ENCODE peak calls at places on chromosome 21, in six cellular contexts. C is keratinocyte, N is PC-9, B is mammary epithelial cell, T is K562, E is endothelial cell of umbilical vein. V is an unnamed sample.

GRCh38 chr21:18478513-18478912 is 74.9 kb upstream of the TMPRSS15 start:
- DNase-seq in C (no peak), B (no peak), E (no peak), N (no peak), T (no peak), V (no peak)

GRCh38 chr21:14864211-14865021 is 200.4 kb downstream of the NRIP1 start:
- DNase-seq in N (peak; percentile 58), B (peak; percentile 81), E (peak; percentile 67), C (no peak), T (peak; percentile 57), V (peak; percentile 63)

GRCh38 chr21:31509108-31510017 is 150.1 kb upstream of the SOD1 start:
- DNase-seq in E (no peak), B (peak; percentile 48), C (peak; percentile 35), N (peak; percentile 65), T (peak; percentile 72), V (peak; percentile 70)

GRCh38 chr21:25979845-25980433 is 190.6 kb downstream of the APP start:
- DNase-seq in N (no peak), E (peak; percentile 24), T (no peak), B (peak; percentile 21), C (no peak), V (peak; percentile 57)

GRCh38 chr21:14947613-14948160 is 117.1 kb downstream of the NRIP1 start:
- DNase-seq in C (no peak), T (no peak), E (no peak), N (no peak), B (no peak), V (no peak)

GRCh38 chr21:41112740-41113692 is 54.9 kb upstream of the BACE2 start:
- DNase-seq in N (peak; percentile 40), C (peak; percentile 97), T (no peak), B (peak; percentile 96), E (no peak), V (peak; percentile 82)

GRCh38 chr21:35023396-35024070 is 25.6 kb downstream of the RUNX1 start:
- DNase-seq in B (no peak), N (no peak), C (no peak), T (no peak), E (no peak), V (no peak)

GRCh38 chr21:35571910-35572309 is 488.4 kb downstream of the SETD4 start:
- DNase-seq in E (no peak), T (no peak), B (no peak), C (no peak), N (no peak), V (no peak)

GRCh38 chr21:34204021-34204420 is 130.6 kb downstream of the MRPS6 start:
- DNase-seq in B (no peak), N (no peak), E (no peak), C (no peak), T (no peak), V (no peak)

GRCh38 chr21:35616090-35616489 is 444.2 kb downstream of the SETD4 start:
- DNase-seq in B (peak; percentile 40), E (peak; percentile 58), T (no peak), N (no peak), C (no peak), V (peak; percentile 10)

GRCh38 chr21:15839026-15839425 is 109.2 kb downstream of the USP25 start:
- DNase-seq in C (no peak), N (no peak), E (no peak), T (no peak), B (peak; percentile 33), V (no peak)

GRCh38 chr21:18369115-18369514 is 34.5 kb downstream of the TMPRSS15 start:
- DNase-seq in T (no peak), E (peak; percentile 1), C (no peak), N (no peak), B (no peak), V (peak; percentile 61)

GRCh38 chr21:39712976-39713375 is 32.0 kb upstream of the IGSF5 start:
- DNase-seq in E (no peak), C (no peak), N (no peak), T (peak; percentile 22), B (no peak), V (no peak)

GRCh38 chr21:41506005-41506404 is 2.0 kb downstream of the TMPRSS2 start:
- DNase-seq in E (no peak), C (no peak), B (no peak), T (no peak), N (no peak), V (no peak)

GRCh38 chr21:26964379-26964778 is 2.5 kb downstream of the ADAMTS5 start:
- DNase-seq in E (no peak), B (no peak), N (no peak), T (no peak), C (no peak), V (no peak)

GRCh38 chr21:37006243-37006520 is 320 bp upstream of the RIPPLY3 start:
- DNase-seq in C (no peak), E (no peak), T (no peak), N (no peak), B (no peak), V (no peak)
- TF ChIP-seq EZH2 in C (peak; percentile 4), E (peak; percentile 89), T (no peak), N (no peak), B (no peak), V (no peak)

GRCh38 chr21:38039369-38039768 is 123.1 kb upstream of the KCNJ6 start:
- DNase-seq in C (no peak), T (peak; percentile 46), B (no peak), E (no peak), N (no peak), V (no peak)

GRCh38 chr21:38037416-38037815 is 121.2 kb upstream of the KCNJ6 start:
- DNase-seq in E (peak; percentile 84), B (peak; percentile 71), N (no peak), C (no peak), T (no peak), V (no peak)

GRCh38 chr21:38041493-38041892 is 125.2 kb upstream of the KCNJ6 start:
- DNase-seq in T (no peak), N (no peak), C (no peak), E (no peak), B (no peak), V (no peak)

GRCh38 chr21:38039841-38040240 is 123.6 kb upstream of the KCNJ6 start:
- DNase-seq in N (no peak), E (no peak), C (no peak), T (no peak), B (no peak), V (no peak)

GRCh38 chr21:38042246-38042645 is 126.0 kb upstream of the KCNJ6 start:
- DNase-seq in T (no peak), E (no peak), N (no peak), C (no peak), B (peak; percentile 23), V (no peak)
- TF ChIP-seq EZH2 in T (no peak), E (no peak), N (no peak), C (no peak), B (no peak), V (no peak)

DNA sequence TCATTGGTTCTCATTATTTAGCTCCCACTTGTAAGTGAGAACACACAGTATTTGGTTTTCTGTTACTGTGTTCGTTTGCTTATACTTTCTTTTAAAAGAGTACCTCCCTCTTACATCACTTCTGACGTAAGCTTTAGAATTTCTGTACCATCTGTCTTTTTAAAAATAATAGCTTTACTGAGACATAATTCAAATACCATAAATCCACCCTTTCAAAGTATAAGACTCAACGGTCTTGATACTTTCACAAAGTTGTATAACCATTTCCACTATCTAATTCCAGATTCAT is 104.9 kb downstream of the HLCS start:
- DNase-seq in T (no peak), N (no peak), C (no peak), B (no peak), E (no peak), V (no peak)
- TF ChIP-seq EZH2 in T (no peak), N (no peak), C (no peak), B (no peak), E (no peak), V (no peak)

DNA sequence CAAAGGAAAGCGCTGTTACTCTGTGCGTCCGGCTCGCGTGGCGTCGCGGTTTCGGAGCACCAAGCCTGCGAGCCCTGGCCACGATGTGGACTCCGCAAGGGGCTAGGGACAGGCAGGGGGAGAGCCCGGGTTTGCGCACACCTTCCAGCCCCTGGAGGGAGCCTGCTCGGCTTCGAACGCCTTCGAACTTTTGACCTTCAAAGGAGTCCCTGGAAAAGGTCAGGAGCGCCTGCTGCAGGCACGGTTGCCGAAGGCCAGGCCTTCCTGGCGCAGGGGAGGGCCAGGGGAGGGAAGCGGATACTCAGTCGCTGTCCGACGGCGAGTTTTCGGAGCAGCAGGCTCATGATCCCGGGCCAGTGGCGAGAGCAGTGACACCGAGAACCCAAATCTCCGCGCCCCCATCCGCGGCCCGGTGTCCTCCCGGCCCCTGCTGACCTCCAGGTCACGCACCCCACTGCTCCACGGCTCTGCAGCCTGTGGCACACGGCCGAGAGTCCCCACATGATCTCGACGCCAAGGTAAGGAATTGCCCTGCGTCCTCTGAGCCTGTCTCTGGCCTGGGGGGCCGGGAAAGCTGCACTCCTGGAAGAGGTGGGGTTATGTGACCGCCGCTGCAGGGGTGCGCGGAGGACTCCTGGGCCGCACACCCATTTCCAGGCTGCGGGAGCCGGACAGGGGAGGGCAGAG is 1.3 kb upstream of the SIM2 start:
- DNase-seq in E (no peak), T (no peak), B (no peak), C (no peak), N (no peak), V (no peak)
- TF ChIP-seq EZH2 in E (peak; percentile 82), T (no peak), B (no peak), C (peak; percentile 40), N (no peak), V (no peak)

GRCh38 chr21:44708866-44709425 is 2.4 kb downstream of the TSPEAR start:
- DNase-seq in N (no peak), B (no peak), T (no peak), C (no peak), E (no peak), V (no peak)

GRCh38 chr21:44710756-44711326 is 531 bp downstream of the TSPEAR start:
- DNase-seq in B (peak; percentile 19), T (no peak), E (no peak), C (no peak), N (no peak), V (no peak)

GRCh38 chr21:44710294-44710665 is 1.1 kb downstream of the TSPEAR start:
- DNase-seq in B (no peak), T (no peak), N (no peak), E (no peak), C (no peak), V (no peak)

GRCh38 chr21:44708213-44708865 is 3.0 kb downstream of the TSPEAR start:
- DNase-seq in T (no peak), B (no peak), E (no peak), N (no peak), C (no peak), V (no peak)

GRCh38 chr21:44709426-44710293 is 1.7 kb downstream of the TSPEAR start:
- DNase-seq in T (no peak), N (no peak), E (no peak), B (peak; percentile 82), C (peak; percentile 59), V (peak; percentile 34)
- TF ChIP-seq EZH2 in T (no peak), N (no peak), E (peak; percentile 62), B (no peak), C (no peak), V (no peak)

DNA sequence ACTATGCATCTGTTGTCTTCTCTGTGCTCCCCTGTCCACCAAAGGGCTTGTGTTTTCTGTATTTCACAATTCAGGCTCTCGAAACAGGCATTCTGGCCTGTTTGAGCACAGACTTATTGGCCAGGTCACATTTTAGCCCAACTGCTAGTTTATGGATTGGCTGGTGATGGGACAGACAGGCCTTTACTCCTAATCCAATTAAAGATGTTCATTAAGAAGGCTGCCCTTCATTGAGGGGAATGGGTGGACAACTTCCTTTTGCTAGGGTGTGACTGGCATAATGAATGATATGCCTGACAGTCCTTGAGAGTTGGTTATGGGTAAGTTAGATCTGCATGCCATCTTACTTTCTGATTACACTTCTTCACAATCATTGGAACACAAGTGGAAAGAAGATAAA is 86.4 kb downstream of the LTN1 start:
- DNase-seq in E (no peak), B (no peak), T (no peak), N (no peak), C (no peak), V (no peak)
- TF ChIP-seq EZH2 in E (no peak), B (no peak), T (no peak), N (no peak), C (no peak), V (no peak)

V was measured in A673.